ENCODE peak calls at places on chromosome 6, in four cellular contexts. One of them, this sample, is unnamed.

GRCh38 chr6:131694832-131695426 is 6.3 kb downstream of the OR2A4 start:
- DNase-seq in posterior cingulate gyrus: peak; percentile 37
- DNase-seq in T47D: peak; percentile 78
- DNase-seq in heart left ventricle: peak; percentile 29
- DNase-seq in this sample: no peak

GRCh38 chr6:87873556-87873955 is 171.5 kb upstream of the AKIRIN2 start:
- DNase-seq in heart left ventricle: no peak
- DNase-seq in posterior cingulate gyrus: no peak
- DNase-seq in T47D: no peak
- DNase-seq in this sample: no peak

GRCh38 chr6:41655706-41656668 is 17.7 kb downstream of the MDFI start:
- DNase-seq in posterior cingulate gyrus: no peak
- DNase-seq in T47D: peak; percentile 28
- DNase-seq in heart left ventricle: no peak
- DNase-seq in this sample: no peak

GRCh38 chr6:110083875-110084585 is 95.4 kb downstream of the WASF1 start:
- DNase-seq in heart left ventricle: no peak
- DNase-seq in posterior cingulate gyrus: no peak
- DNase-seq in T47D: no peak
- DNase-seq in this sample: no peak

GRCh38 chr6:154457881-154458284 is 52.6 kb downstream of the CNKSR3 start:
- DNase-seq in heart left ventricle: no peak
- DNase-seq in posterior cingulate gyrus: no peak
- DNase-seq in T47D: peak; percentile 19
- DNase-seq in this sample: no peak

GRCh38 chr6:40755046-40755681 is 168.0 kb upstream of the LRFN2 start:
- DNase-seq in posterior cingulate gyrus: peak; percentile 48
- DNase-seq in T47D: no peak
- DNase-seq in heart left ventricle: no peak
- DNase-seq in this sample: no peak

GRCh38 chr6:109351231-109352132 is 30.8 kb downstream of the CD164 start:
- DNase-seq in T47D: no peak
- DNase-seq in posterior cingulate gyrus: no peak
- DNase-seq in heart left ventricle: no peak
- DNase-seq in this sample: no peak

GRCh38 chr6:159788276-159788675 is 1.1 kb downstream of the TCP1 start:
- DNase-seq in heart left ventricle: no peak
- DNase-seq in posterior cingulate gyrus: no peak
- DNase-seq in T47D: no peak
- DNase-seq in this sample: no peak

GRCh38 chr6:118186676-118187567 is 279.9 kb downstream of the SLC35F1 start:
- DNase-seq in T47D: no peak
- DNase-seq in posterior cingulate gyrus: no peak
- DNase-seq in heart left ventricle: no peak
- DNase-seq in this sample: no peak

GRCh38 chr6:150631283-150631981 is 31.7 kb downstream of the PLEKHG1 start:
- DNase-seq in posterior cingulate gyrus: no peak
- DNase-seq in T47D: no peak
- DNase-seq in heart left ventricle: no peak
- DNase-seq in this sample: no peak

GRCh38 chr6:122555561-122555960 is 54.6 kb upstream of the PKIB start:
- DNase-seq in posterior cingulate gyrus: no peak
- DNase-seq in T47D: no peak
- DNase-seq in heart left ventricle: no peak
- DNase-seq in this sample: no peak

GRCh38 chr6:105794263-105794662 is 291.9 kb upstream of the PRDM1 start:
- DNase-seq in heart left ventricle: peak; percentile 37
- DNase-seq in T47D: peak; percentile 38
- DNase-seq in posterior cingulate gyrus: no peak
- DNase-seq in this sample: no peak

This sample was measured in nucleus accumbens.